ENCODE peak calls at places on chromosomes 6 and 20, in seven cellular contexts. T is left lung; S is adrenal gland; A is naive thymus-derived CD4-positive, alpha-beta T cell; C is CD4-positive, alpha-beta T cell; V is CD8-positive, alpha-beta T cell; I is dorsolateral prefrontal cortex. U is an unnamed sample.

GRCh38 chr20:49256261-49256660 is 21.6 kb downstream of the ZNFX1 start:
- DNase-seq in T (no peak), S (peak), A (no peak), C (no peak), V (no peak), I (no peak), U (no peak)

GRCh38 chr6:1363729-1364572 is 25.4 kb upstream of the FOXF2 start:
- DNase-seq in T (no peak), S (no peak), A (no peak), C (no peak), V (no peak), I (no peak), U (no peak)

GRCh38 chr20:43776691-43777090 is 49.9 kb upstream of the GTSF1L start:
- DNase-seq in T (no peak), S (no peak), A (no peak), C (no peak), V (no peak), I (no peak), U (no peak)

GRCh38 chr20:52833901-52834300 is 138.3 kb upstream of the TSHZ2 start:
- DNase-seq in T (no peak), S (no peak), A (no peak), C (no peak), V (no peak), I (no peak), U (no peak)

GRCh38 chr20:39607124-39607523 is 645.0 kb downstream of the DHX35 start:
- DNase-seq in T (no peak), S (no peak), A (no peak), C (no peak), V (no peak), I (no peak), U (no peak)

GRCh38 chr20:37989601-37990001 is 43.7 kb downstream of the TTI1 start:
- DNase-seq in T (peak), S (peak), A (no peak), C (no peak), V (no peak), I (no peak), U (no peak)

GRCh38 chr6:154542747-154543146 is 32.3 kb upstream of the CNKSR3 start:
- DNase-seq in T (no peak), S (no peak), A (no peak), C (no peak), V (no peak), I (no peak), U (no peak)

GRCh38 chr6:27280064-27280539 is 32.0 kb downstream of the POM121L2 start:
- DNase-seq in T (no peak), S (no peak), A (no peak), C (no peak), V (no peak), I (no peak), U (no peak)

GRCh38 chr6:138272543-138273305 is 54.4 kb upstream of the PBOV1 start:
- DNase-seq in T (no peak), S (no peak), A (no peak), C (no peak), V (no peak), I (no peak), U (no peak)

GRCh38 chr20:57600324-57601210 is 19.7 kb downstream of the ZBP1 start:
- DNase-seq in T (no peak), S (no peak), A (no peak), C (no peak), V (no peak), I (no peak), U (no peak)

GRCh38 chr20:40638414-40638813 is 50.6 kb downstream of the MAFB start:
- DNase-seq in T (no peak), S (no peak), A (no peak), C (no peak), V (peak), I (no peak), U (no peak)

GRCh38 chr20:34534391-34535165 is 18.4 kb downstream of the DYNLRB1 start:
- DNase-seq in T (no peak), S (no peak), A (no peak), C (no peak), V (no peak), I (peak), U (no peak)

GRCh38 chr6:156545021-156545420 is 232.2 kb upstream of the ARID1B start:
- DNase-seq in T (no peak), S (no peak), A (no peak), C (no peak), V (no peak), I (no peak), U (no peak)

GRCh38 chr6:133380047-133380446 is 138.9 kb downstream of the EYA4 start:
- DNase-seq in T (no peak), S (no peak), A (no peak), C (no peak), V (no peak), I (no peak), U (no peak)

GRCh38 chr20:35954907-35955251 is 577 bp upstream of the SCAND1 start:
- DNase-seq in T (no peak), S (no peak), A (peak), C (no peak), V (no peak), I (no peak), U (no peak)

GRCh38 chr6:50837589-50838445 is 19.1 kb downstream of the TFAP2B start:
- DNase-seq in T (no peak), S (no peak), A (no peak), C (no peak), V (no peak), I (no peak), U (no peak)

GRCh38 chr20:43949741-43950618 is 35.3 kb downstream of the TOX2 start:
- DNase-seq in T (no peak), S (no peak), A (peak), C (peak), V (peak), I (no peak), U (no peak)

GRCh38 chr6:28940294-28940858 is 16.6 kb upstream of the TRIM27 start:
- DNase-seq in T (no peak), S (peak), A (no peak), C (peak), V (peak), I (no peak), U (no peak)

GRCh38 chr20:46400253-46400652 is 6.2 kb downstream of the ELMO2 start:
- DNase-seq in T (no peak), S (peak), A (no peak), C (no peak), V (no peak), I (no peak), U (no peak)

GRCh38 chr20:13936781-13937576 is 53.4 kb downstream of the SEL1L2 start:
- DNase-seq in T (no peak), S (no peak), A (no peak), C (no peak), V (no peak), I (no peak), U (no peak)

GRCh38 chr6:27178001-27178730 is 69.3 kb upstream of the PRSS16 start:
- DNase-seq in T (peak), S (peak), A (peak), C (no peak), V (no peak), I (no peak), U (no peak)

GRCh38 chr6:157436200-157436943 is 55.4 kb downstream of the ZDHHC14 start:
- DNase-seq in T (no peak), S (no peak), A (no peak), C (no peak), V (no peak), I (no peak), U (no peak)

GRCh38 chr6:156816505-156816904 is 39.3 kb downstream of the ARID1B start:
- DNase-seq in T (peak), S (peak), A (no peak), C (no peak), V (no peak), I (no peak), U (no peak)

GRCh38 chr20:19974621-19975435 is 42.3 kb upstream of the NAA20 start:
- DNase-seq in T (peak), S (peak), A (no peak), C (no peak), V (no peak), I (peak), U (no peak)

GRCh38 chr6:16464045-16464444 is 225.7 kb downstream of the GMPR start:
- DNase-seq in T (no peak), S (no peak), A (no peak), C (no peak), V (no peak), I (no peak), U (no peak)

GRCh38 chr6:44731485-44732095 is 344.1 kb downstream of the CDC5L start:
- DNase-seq in T (no peak), S (no peak), A (no peak), C (no peak), V (no peak), I (no peak), U (no peak)

GRCh38 chr6:6803180-6803978 is 214.9 kb downstream of the LY86 start:
- DNase-seq in T (peak), S (no peak), A (no peak), C (no peak), V (no peak), I (no peak), U (no peak)

GRCh38 chr20:44028868-44029847 is 114.5 kb downstream of the TOX2 start:
- DNase-seq in T (no peak), S (peak), A (no peak), C (no peak), V (peak), I (no peak), U (no peak)

GRCh38 chr20:9514461-9515210 is at the start of gene LAMP5:
- DNase-seq in T (no peak), S (no peak), A (no peak), C (no peak), V (no peak), I (no peak), U (no peak)

GRCh38 chr6:27810768-27811298 is 101.4 kb downstream of the OR2B2 start:
- DNase-seq in T (no peak), S (no peak), A (peak), C (no peak), V (no peak), I (no peak), U (no peak)

GRCh38 chr6:96151707-96152106 is 135.9 kb downstream of the FUT9 start:
- DNase-seq in T (no peak), S (no peak), A (no peak), C (no peak), V (no peak), I (no peak), U (no peak)

GRCh38 chr20:14342910-14343309 is 5.5 kb upstream of the FLRT3 start:
- DNase-seq in T (no peak), S (no peak), A (no peak), C (no peak), V (no peak), I (no peak), U (no peak)

GRCh38 chr6:105608711-105609374 is 206.0 kb upstream of the PREP start:
- DNase-seq in T (no peak), S (no peak), A (no peak), C (no peak), V (no peak), I (no peak), U (no peak)

GRCh38 chr6:21188505-21189223 is 404.9 kb upstream of the SOX4 start:
- DNase-seq in T (no peak), S (no peak), A (no peak), C (no peak), V (no peak), I (no peak), U (peak)

DNA sequence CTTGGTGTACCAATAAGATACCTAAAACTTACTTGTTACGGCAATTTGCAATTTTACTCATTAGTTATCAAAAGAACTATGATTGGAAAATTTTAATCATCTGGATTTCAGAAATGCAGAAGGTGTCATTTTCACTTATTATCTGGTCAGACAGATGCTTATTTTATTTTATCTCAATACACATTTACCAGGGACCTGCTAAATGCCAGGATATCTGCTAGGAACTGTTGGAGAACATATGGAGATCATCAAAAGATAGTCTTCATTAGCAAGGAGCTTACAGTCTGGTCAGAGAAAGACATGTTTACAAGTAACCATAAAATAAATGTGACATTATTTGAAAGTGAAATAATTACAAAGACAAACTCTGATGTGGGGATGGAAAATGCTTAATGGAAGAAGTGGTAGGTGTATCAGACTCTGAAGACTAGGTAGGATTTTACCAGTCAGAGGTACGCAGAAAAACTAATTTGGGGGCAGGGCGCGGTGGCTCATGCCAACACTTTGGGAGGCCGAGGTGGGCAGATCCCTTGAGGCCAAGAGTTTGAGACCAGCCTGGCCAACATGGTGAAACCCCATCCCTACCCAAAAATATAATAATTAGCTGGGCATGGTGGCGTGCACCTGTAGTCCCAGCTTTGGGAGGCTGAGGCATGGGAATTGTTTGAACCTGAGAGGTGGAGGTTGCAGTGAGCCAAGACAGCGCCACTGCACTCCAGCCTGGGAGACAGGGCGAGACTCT is 137.8 kb downstream of the MYB start:
- DNase-seq in T (no peak), S (no peak), A (no peak), C (no peak), V (no peak), I (no peak), U (no peak)
- H3K27ac ChIP-seq in T (no peak), S (no peak), A (no peak), C (no peak), V (no peak), I (no peak), U (no peak)

GRCh38 chr6:52664991-52665686 is 5.8 kb upstream of the TMEM14A start:
- DNase-seq in T (no peak), S (no peak), A (no peak), C (no peak), V (no peak), I (no peak), U (no peak)
- H3K27ac ChIP-seq in T (no peak), S (no peak), A (no peak), C (no peak), V (no peak), I (no peak), U (no peak)

GRCh38 chr20:59120491-59120890 is 43.1 kb upstream of the ZNF831 start:
- DNase-seq in T (no peak), S (no peak), A (peak), C (no peak), V (no peak), I (no peak), U (no peak)

GRCh38 chr20:59122377-59122932 is 41.2 kb upstream of the ZNF831 start:
- DNase-seq in T (no peak), S (no peak), A (no peak), C (no peak), V (peak), I (no peak), U (no peak)

GRCh38 chr20:59118855-59119254 is 44.8 kb upstream of the ZNF831 start:
- DNase-seq in T (no peak), S (no peak), A (no peak), C (no peak), V (no peak), I (no peak), U (no peak)

GRCh38 chr20:59121714-59122376 is 41.8 kb upstream of the ZNF831 start:
- DNase-seq in T (no peak), S (no peak), A (peak), C (no peak), V (no peak), I (no peak), U (no peak)

GRCh38 chr20:59120919-59121318 is 42.7 kb upstream of the ZNF831 start:
- DNase-seq in T (no peak), S (no peak), A (no peak), C (no peak), V (no peak), I (no peak), U (no peak)
- H3K27ac ChIP-seq in T (no peak), S (no peak), A (peak), C (peak), V (peak), I (no peak), U (no peak)

GRCh38 chr6:56169366-56169765 is 78.0 kb downstream of the COL21A1 start:
- DNase-seq in T (no peak), S (no peak), A (no peak), C (no peak), V (no peak), I (no peak), U (no peak)

GRCh38 chr6:56172144-56172543 is 75.2 kb downstream of the COL21A1 start:
- DNase-seq in T (no peak), S (no peak), A (no peak), C (no peak), V (no peak), I (no peak), U (no peak)

GRCh38 chr6:56173228-56173627 is 74.2 kb downstream of the COL21A1 start:
- DNase-seq in T (no peak), S (no peak), A (no peak), C (no peak), V (no peak), I (no peak), U (no peak)

DNA sequence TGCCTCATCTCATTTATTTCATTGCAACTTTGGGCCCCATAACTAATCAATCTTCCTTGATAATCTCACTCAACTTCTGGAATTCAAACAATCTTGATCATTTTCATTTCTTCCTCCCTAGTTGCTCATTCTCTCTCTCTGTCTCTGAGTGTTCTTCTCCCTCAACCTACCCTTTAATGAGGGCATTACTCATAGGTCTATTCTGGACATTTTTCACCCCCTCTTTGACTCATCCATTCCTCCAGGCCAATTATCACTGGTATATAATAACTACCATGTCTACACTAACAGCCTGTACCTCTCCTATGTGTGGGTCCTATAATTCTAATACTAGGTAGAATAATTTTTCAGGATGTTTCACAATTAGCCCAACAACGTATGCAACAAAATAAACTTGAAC is 78.8 kb downstream of the COL21A1 start:
- DNase-seq in T (no peak), S (no peak), A (no peak), C (no peak), V (no peak), I (no peak), U (no peak)
- H3K27ac ChIP-seq in T (no peak), S (no peak), A (no peak), C (no peak), V (no peak), I (no peak), U (no peak)

DNA sequence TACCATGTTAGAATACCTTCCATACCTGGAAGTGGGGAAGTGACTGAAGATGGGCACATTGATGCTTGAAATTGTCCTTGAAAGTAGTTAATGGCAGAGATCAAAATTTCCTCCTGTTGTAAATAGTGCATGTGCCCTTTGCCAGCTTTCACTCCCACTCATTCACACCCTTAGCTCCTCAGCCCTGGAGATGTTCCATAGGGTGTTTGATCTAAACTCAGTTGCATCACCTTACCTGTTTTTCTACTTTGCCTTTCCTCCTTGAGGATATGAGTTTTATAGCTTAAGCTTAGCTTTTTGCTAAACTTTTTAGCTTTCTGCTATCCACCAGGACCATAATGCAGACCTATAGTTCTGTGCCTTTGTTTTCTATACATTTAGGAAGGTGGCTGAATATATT is 69.0 kb downstream of the CEP57L1 start:
- DNase-seq in T (no peak), S (no peak), A (no peak), C (no peak), V (no peak), I (no peak), U (no peak)
- H3K27ac ChIP-seq in T (no peak), S (no peak), A (no peak), C (no peak), V (no peak), I (no peak), U (no peak)

GRCh38 chr6:169162249-169162967 is 91.2 kb downstream of the THBS2 start:
- DNase-seq in T (no peak), S (peak), A (no peak), C (no peak), V (no peak), I (no peak), U (no peak)
- H3K27ac ChIP-seq in T (peak), S (no peak), A (no peak), C (no peak), V (no peak), I (no peak), U (no peak)

U was measured in SK-N-MC.